ENCODE peak calls at places on chromosomes 12 and 14, in ten cellular contexts. I is right atrium auricular region, S is PC-9, E is heart left ventricle, N is ascending aorta, O is transverse colon, R is IMR-90, F is fibroblast of lung, M is pancreas, H is HCT116. G is an unnamed sample.

GRCh38 chr12:11085419-11085818 is 6.7 kb downstream of the TAS2R43 start:
- DNase-seq in I (no peak), S (no peak), E (no peak), N (no peak), O (no peak), R (no peak), F (peak; percentile 20), M (no peak), H (no peak), G (no peak)

GRCh38 chr14:59342516-59343484 is 122.4 kb downstream of the GPR135 start:
- DNase-seq in I (no peak), S (peak; percentile 72), E (peak; percentile 70), N (no peak), O (no peak), R (no peak), F (peak; percentile 77), M (peak; percentile 70), H (peak; percentile 28), G (no peak)

GRCh38 chr12:113322353-113322752 is 12.6 kb downstream of the SLC8B1 start:
- DNase-seq in I (no peak), S (no peak), E (no peak), N (no peak), O (no peak), R (peak; percentile 90), F (peak; percentile 76), M (no peak), H (no peak), G (no peak)

GRCh38 chr12:24252580-24252979 is 303.1 kb upstream of the SOX5 start:
- DNase-seq in I (no peak), S (no peak), E (no peak), N (no peak), O (no peak), R (no peak), F (no peak), M (no peak), H (no peak), G (no peak)

GRCh38 chr14:24674204-24674970 is 40.4 kb upstream of the GZMB start:
- DNase-seq in I (no peak), S (no peak), E (no peak), N (no peak), O (no peak), R (no peak), F (no peak), M (no peak), H (no peak), G (no peak)

GRCh38 chr14:23321572-23322547 is 603 bp downstream of the PABPN1 start:
- DNase-seq in I (peak; percentile 58), S (peak; percentile 36), E (peak; percentile 58), N (no peak), O (peak; percentile 58), R (peak; percentile 54), F (peak; percentile 59), M (peak; percentile 77), H (no peak), G (peak; percentile 43)

GRCh38 chr12:684416-684815 is 21.2 kb upstream of the NINJ2 start:
- DNase-seq in I (no peak), S (no peak), E (no peak), N (no peak), O (no peak), R (no peak), F (no peak), M (no peak), H (no peak), G (no peak)

GRCh38 chr14:92578511-92578910 is 64.9 kb downstream of the RIN3 start:
- DNase-seq in I (no peak), S (no peak), E (no peak), N (peak; percentile 66), O (no peak), R (peak; percentile 72), F (peak; percentile 72), M (no peak), H (no peak), G (no peak)

GRCh38 chr12:53061404-53062010 is 11.6 kb downstream of the TNS2 start:
- DNase-seq in I (no peak), S (peak; percentile 81), E (no peak), N (no peak), O (peak; percentile 78), R (no peak), F (no peak), M (peak; percentile 94), H (peak; percentile 63), G (no peak)

GRCh38 chr12:52434096-52434733 is at the start of gene KRT75:
- DNase-seq in I (no peak), S (no peak), E (no peak), N (no peak), O (no peak), R (no peak), F (peak; percentile 68), M (no peak), H (no peak), G (no peak)

GRCh38 chr12:119988440-119988787 is 622 bp upstream of the BICDL1 start:
- DNase-seq in I (no peak), S (no peak), E (no peak), N (no peak), O (no peak), R (peak; percentile 42), F (peak; percentile 60), M (no peak), H (no peak), G (no peak)

GRCh38 chr14:24194873-24195185 is 412 bp downstream of the TM9SF1 start:
- DNase-seq in I (no peak), S (no peak), E (no peak), N (no peak), O (no peak), R (no peak), F (no peak), M (no peak), H (no peak), G (no peak)

GRCh38 chr12:107349008-107349747 is 255.8 kb upstream of the CRY1 start:
- DNase-seq in I (no peak), S (peak; percentile 87), E (no peak), N (no peak), O (peak; percentile 69), R (peak; percentile 91), F (peak; percentile 96), M (peak; percentile 34), H (peak; percentile 94), G (no peak)

GRCh38 chr14:65850429-65851145 is 438.1 kb downstream of the FUT8 start:
- DNase-seq in I (peak; percentile 43), S (no peak), E (no peak), N (no peak), O (peak; percentile 14), R (no peak), F (no peak), M (no peak), H (no peak), G (no peak)

GRCh38 chr14:57013987-57014386 is 203.7 kb upstream of the OTX2 start:
- DNase-seq in I (no peak), S (no peak), E (no peak), N (no peak), O (no peak), R (no peak), F (no peak), M (no peak), H (no peak), G (no peak)

GRCh38 chr14:84465890-84466289 is 1064.1 kb upstream of the FLRT2 start:
- DNase-seq in I (no peak), S (no peak), E (no peak), N (no peak), O (no peak), R (no peak), F (peak; percentile 62), M (no peak), H (no peak), G (no peak)

DNA sequence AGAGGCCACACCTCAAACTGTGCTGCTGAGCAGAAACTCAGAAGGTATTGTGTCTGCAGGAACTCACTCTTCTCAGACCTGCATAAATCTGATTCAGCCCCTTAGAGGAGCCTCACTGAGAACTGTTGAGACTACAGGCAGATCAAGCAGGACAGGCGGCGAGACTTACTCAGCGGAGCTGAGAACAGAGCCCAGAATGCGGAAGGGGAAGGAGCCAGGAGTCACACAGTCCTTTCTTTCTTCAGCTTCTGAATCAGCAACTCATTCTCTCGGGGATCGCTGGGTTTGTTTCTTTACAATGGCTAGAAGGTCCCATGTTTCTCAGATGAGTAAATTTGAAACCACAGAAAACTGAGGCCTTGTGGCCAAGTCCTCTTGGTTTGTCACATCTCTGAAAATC is 23.0 kb upstream of the EMP1 start:
- DNase-seq in I (peak; percentile 89), S (peak; percentile 93), E (peak; percentile 76), N (peak; percentile 41), O (peak; percentile 41), R (peak; percentile 97), F (peak; percentile 97), M (no peak), H (peak; percentile 72), G (no peak)
- TF ChIP-seq CTCF in I (no peak), S (no peak), E (no peak), N (no peak), O (no peak), R (no peak), F (no peak), M (no peak), H (no peak), G (no peak)

DNA sequence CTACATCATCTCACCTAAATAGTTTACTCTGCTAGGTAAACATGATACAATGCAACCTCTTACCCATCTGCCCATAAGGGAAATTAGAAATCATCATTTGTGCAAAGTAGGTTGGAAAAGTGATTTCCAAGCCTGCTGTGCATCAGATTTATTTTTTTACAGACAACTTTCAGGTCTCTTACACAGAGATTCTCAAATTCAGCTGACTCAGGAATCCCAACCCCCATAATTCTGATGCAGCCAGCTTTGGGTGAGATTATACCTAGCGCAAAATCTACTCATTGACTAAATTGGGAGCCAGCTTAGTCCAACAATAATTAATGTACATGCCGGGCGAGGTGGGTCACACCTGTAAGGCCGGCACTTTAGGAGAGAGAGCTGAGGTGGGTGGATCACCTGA is 8.5 kb downstream of the SLC2A3 start:
- DNase-seq in I (no peak), S (no peak), E (no peak), N (no peak), O (no peak), R (no peak), F (no peak), M (no peak), H (no peak), G (no peak)
- H3K4me3 ChIP-seq in I (no peak overlapping the region), S (no peak overlapping the region), E (no peak overlapping the region), N (no peak overlapping the region), O (no peak overlapping the region), R (no peak overlapping the region), F (no peak overlapping the region), M (no peak overlapping the region), H (no peak overlapping the region), G (no peak overlapping the region)

DNA sequence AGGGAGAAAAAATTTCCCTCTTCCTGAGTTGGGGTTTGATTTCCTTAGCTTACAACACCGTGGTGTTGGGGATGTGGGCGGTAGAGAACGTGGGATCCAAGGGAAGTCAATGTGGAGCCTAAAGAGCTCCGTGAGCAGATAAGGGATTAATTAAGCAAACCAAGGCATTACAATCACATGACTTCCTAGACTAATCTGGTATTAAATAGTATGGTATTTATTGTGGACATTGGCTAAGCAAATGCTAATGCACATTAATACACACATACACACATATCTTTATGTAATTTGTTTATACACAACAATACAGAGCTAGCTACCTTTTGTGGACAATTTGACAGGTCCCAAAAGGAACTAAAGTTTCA is 791 bp upstream of the RNF41 start:
- DNase-seq in I (no peak), S (no peak), E (no peak), N (no peak), O (no peak), R (no peak), F (no peak), M (no peak), H (no peak), G (no peak)
- H3K4me1 ChIP-seq in I (no peaks in the 10 kb centered on the region), S (peaks cover 27% of the 10 kb centered on the region), E (peaks cover 49% of the 10 kb centered on the region), N (peaks cover 17% of the 10 kb centered on the region), O (peaks cover 28% of the 10 kb centered on the region), R (peaks cover 4% of the 10 kb centered on the region), F (peaks cover 19% of the 10 kb centered on the region), M (peaks cover 28% of the 10 kb centered on the region), H (peaks cover 35% of the 10 kb centered on the region), G (no peaks in the 10 kb centered on the region)

GRCh38 chr14:68937790-68938514 is 41.1 kb downstream of the ACTN1 start:
- DNase-seq in I (no peak), S (peak; percentile 89), E (peak; percentile 65), N (no peak), O (peak; percentile 80), R (no peak), F (peak; percentile 56), M (peak; percentile 64), H (no peak), G (peak; percentile 91)
- TF ChIP-seq CTCF in I (no peak), S (peak; percentile 23), E (peak; percentile 16), N (peak; percentile 14), O (peak; percentile 59), R (peak; percentile 8), F (peak; percentile 18), M (no peak), H (peak; percentile 31), G (peak; percentile 72)